ENCODE peak calls at places on chromosome 21, in four cellular contexts. One of them, this sample, is unnamed. For H3K4me1, the result is how much of the 10 kb centered on the place peaks cover.

GRCh38 chr21:30336596-30336995 is 898 bp downstream of the KRTAP27-1 start:
- DNase-seq in fibroblast of lung: peak
- DNase-seq in neural progenitor cell: no peak
- DNase-seq in GM23248: peak
- DNase-seq in this sample: no peak

GRCh38 chr21:38925923-38926322 is 120.2 kb downstream of the ETS2 start:
- DNase-seq in fibroblast of lung: peak
- DNase-seq in GM23248: peak
- DNase-seq in neural progenitor cell: no peak
- DNase-seq in this sample: peak

GRCh38 chr21:27725916-27726315 is 759.0 kb upstream of the ADAMTS5 start:
- DNase-seq in GM23248: no peak
- DNase-seq in neural progenitor cell: no peak
- DNase-seq in fibroblast of lung: peak
- DNase-seq in this sample: no peak

GRCh38 chr21:38993561-38993960 is 187.8 kb downstream of the ETS2 start:
- DNase-seq in GM23248: peak
- DNase-seq in neural progenitor cell: no peak
- DNase-seq in fibroblast of lung: peak
- DNase-seq in this sample: peak

GRCh38 chr21:28737671-28738279 is 254.9 kb downstream of the LTN1 start:
- DNase-seq in fibroblast of lung: peak
- DNase-seq in neural progenitor cell: no peak
- DNase-seq in GM23248: peak
- DNase-seq in this sample: no peak

GRCh38 chr21:35933466-35933865 is 126.9 kb downstream of the SETD4 start:
- DNase-seq in neural progenitor cell: peak
- DNase-seq in fibroblast of lung: peak
- DNase-seq in GM23248: peak
- DNase-seq in this sample: peak

GRCh38 chr21:28375708-28376385 is 616.8 kb downstream of the LTN1 start:
- DNase-seq in fibroblast of lung: peak
- DNase-seq in GM23248: peak
- DNase-seq in neural progenitor cell: no peak
- DNase-seq in this sample: no peak

GRCh38 chr21:30206551-30207251 is 9.2 kb downstream of the CLDN8 start:
- DNase-seq in fibroblast of lung: peak
- DNase-seq in neural progenitor cell: no peak
- DNase-seq in GM23248: peak
- DNase-seq in this sample: no peak

GRCh38 chr21:17726047-17726446 is 93.1 kb downstream of the C21orf91 start:
- DNase-seq in GM23248: peak
- DNase-seq in neural progenitor cell: peak
- DNase-seq in fibroblast of lung: no peak
- DNase-seq in this sample: no peak

GRCh38 chr21:35995522-35996088 is 64.7 kb downstream of the SETD4 start:
- DNase-seq in neural progenitor cell: no peak
- DNase-seq in GM23248: no peak
- DNase-seq in fibroblast of lung: peak
- DNase-seq in this sample: no peak

GRCh38 chr21:37986751-37987399 is 70.6 kb upstream of the KCNJ6 start:
- DNase-seq in neural progenitor cell: no peak
- DNase-seq in GM23248: no peak
- DNase-seq in fibroblast of lung: no peak
- DNase-seq in this sample: no peak

GRCh38 chr21:26966978-26967913 is at the start of gene ADAMTS5:
- DNase-seq in fibroblast of lung: peak
- DNase-seq in neural progenitor cell: peak
- DNase-seq in GM23248: peak
- DNase-seq in this sample: peak

GRCh38 chr21:14382835-14383595 is at the start of gene HSPA13:
- DNase-seq in GM23248: peak
- DNase-seq in fibroblast of lung: peak
- DNase-seq in neural progenitor cell: peak
- DNase-seq in this sample: peak

GRCh38 chr21:17793675-17794123 is 25.5 kb downstream of the C21orf91 start:
- DNase-seq in GM23248: peak
- DNase-seq in fibroblast of lung: peak
- DNase-seq in neural progenitor cell: no peak
- DNase-seq in this sample: no peak

GRCh38 chr21:35461700-35462099 is 412.6 kb upstream of the RUNX1 start:
- DNase-seq in fibroblast of lung: no peak
- DNase-seq in GM23248: no peak
- DNase-seq in neural progenitor cell: no peak
- DNase-seq in this sample: no peak

GRCh38 chr21:36150192-36150711 is 6.4 kb upstream of the DOP1B start:
- DNase-seq in fibroblast of lung: peak
- DNase-seq in GM23248: peak
- DNase-seq in neural progenitor cell: no peak
- DNase-seq in this sample: no peak

GRCh38 chr21:36478941-36479340 is 981 bp downstream of the CLDN14 start:
- DNase-seq in GM23248: peak
- DNase-seq in fibroblast of lung: peak
- DNase-seq in neural progenitor cell: peak
- DNase-seq in this sample: no peak

GRCh38 chr21:14075346-14076142 is 135.2 kb downstream of the LIPI start:
- DNase-seq in GM23248: no peak
- DNase-seq in neural progenitor cell: no peak
- DNase-seq in fibroblast of lung: no peak
- DNase-seq in this sample: peak

GRCh38 chr21:27519357-27519756 is 552.5 kb upstream of the ADAMTS5 start:
- DNase-seq in neural progenitor cell: no peak
- DNase-seq in GM23248: peak
- DNase-seq in fibroblast of lung: peak
- DNase-seq in this sample: no peak

GRCh38 chr21:45081636-45082035 is 7.3 kb downstream of the ADARB1 start:
- DNase-seq in fibroblast of lung: no peak
- DNase-seq in GM23248: no peak
- DNase-seq in neural progenitor cell: no peak
- DNase-seq in this sample: no peak

GRCh38 chr21:45079351-45079750 is 5.0 kb downstream of the ADARB1 start:
- DNase-seq in neural progenitor cell: no peak
- DNase-seq in GM23248: peak
- DNase-seq in fibroblast of lung: no peak
- DNase-seq in this sample: no peak

GRCh38 chr21:45080639-45081414 is 6.4 kb downstream of the ADARB1 start:
- DNase-seq in neural progenitor cell: no peak
- DNase-seq in GM23248: peak
- DNase-seq in fibroblast of lung: peak
- DNase-seq in this sample: no peak

GRCh38 chr21:45078877-45079281 is 4.5 kb downstream of the ADARB1 start:
- DNase-seq in fibroblast of lung: peak
- DNase-seq in GM23248: peak
- DNase-seq in neural progenitor cell: no peak
- DNase-seq in this sample: no peak

DNA sequence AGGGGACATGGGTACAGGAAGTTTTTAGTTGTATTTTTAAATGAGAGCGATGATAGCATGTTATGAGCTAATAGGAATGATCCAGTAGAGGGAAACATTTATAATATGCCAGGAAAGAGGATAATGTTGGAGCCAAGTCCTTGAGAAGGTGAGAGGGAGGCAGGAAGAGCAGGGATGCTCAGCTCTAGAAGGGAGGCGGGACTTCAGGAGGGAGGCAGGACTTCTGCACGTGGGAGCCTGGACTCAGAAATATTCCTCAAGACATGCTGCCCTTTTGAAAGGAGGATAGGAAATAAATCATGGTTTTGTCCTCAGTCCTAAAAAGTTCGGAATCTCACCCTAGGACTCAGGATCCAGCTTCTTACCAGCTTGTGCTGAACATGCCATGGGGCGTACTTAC is 5.9 kb downstream of the ADARB1 start:
- DNase-seq in neural progenitor cell: no peak
- DNase-seq in fibroblast of lung: no peak
- DNase-seq in GM23248: peak
- DNase-seq in this sample: no peak
- H3K27ac ChIP-seq in neural progenitor cell: no peak
- H3K27ac ChIP-seq in fibroblast of lung: no peak
- H3K27ac ChIP-seq in GM23248: peak
- H3K27ac ChIP-seq in this sample: no peak

DNA sequence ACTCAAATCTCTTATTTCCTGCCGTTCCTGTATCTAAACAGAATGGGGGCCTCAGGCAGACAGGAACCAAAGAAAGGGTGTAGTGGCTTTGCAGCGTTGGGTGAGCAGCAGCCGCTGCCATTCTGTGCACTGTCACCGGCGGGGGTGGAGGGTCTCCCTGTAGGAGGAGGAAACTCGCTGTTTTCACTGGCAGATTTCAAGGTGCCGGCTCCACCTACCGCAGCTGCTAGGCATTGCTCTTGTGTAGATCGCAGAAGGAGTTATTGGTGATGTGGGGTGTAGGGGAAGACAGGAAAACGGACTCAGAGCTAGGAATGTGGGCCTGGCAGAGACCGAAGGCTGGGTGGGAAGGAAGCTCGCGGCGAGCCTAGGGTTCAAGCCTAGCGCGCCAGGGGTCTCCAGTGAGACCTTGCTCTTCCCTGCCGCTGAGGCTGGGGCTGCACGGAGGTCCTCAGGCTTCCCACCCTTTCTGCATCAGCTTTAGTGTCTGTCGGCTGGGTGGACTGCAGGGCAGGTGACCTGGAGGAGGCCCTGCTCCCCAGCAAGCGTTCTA is 20.8 kb downstream of the ATP5PO start:
- DNase-seq in GM23248: peak
- DNase-seq in neural progenitor cell: peak
- DNase-seq in fibroblast of lung: peak
- DNase-seq in this sample: peak
- H3K9ac ChIP-seq in GM23248: peak
- H3K9ac ChIP-seq in neural progenitor cell: no peak
- H3K9ac ChIP-seq in fibroblast of lung: no peak
- H3K9ac ChIP-seq in this sample: peak

GRCh38 chr21:43354666-43355065 is 72.3 kb downstream of the SIK1 start:
- DNase-seq in fibroblast of lung: no peak
- DNase-seq in neural progenitor cell: no peak
- DNase-seq in GM23248: no peak
- DNase-seq in this sample: no peak
- H3K4me1 ChIP-seq in fibroblast of lung: under half
- H3K4me1 ChIP-seq in neural progenitor cell: under half
- H3K4me1 ChIP-seq in GM23248: under half
- H3K4me1 ChIP-seq in this sample: under half

GRCh38 chr21:41640756-41641509 is 125.9 kb downstream of the RIPK4 start:
- DNase-seq in fibroblast of lung: peak
- DNase-seq in GM23248: peak
- DNase-seq in neural progenitor cell: no peak
- DNase-seq in this sample: no peak
- H3K27ac ChIP-seq in fibroblast of lung: peak
- H3K27ac ChIP-seq in GM23248: peak
- H3K27ac ChIP-seq in neural progenitor cell: no peak
- H3K27ac ChIP-seq in this sample: no peak

GRCh38 chr21:46661211-46661625 is 25.7 kb downstream of the PRMT2 start:
- DNase-seq in GM23248: peak
- DNase-seq in neural progenitor cell: peak
- DNase-seq in fibroblast of lung: peak
- DNase-seq in this sample: peak
- H3K9ac ChIP-seq in GM23248: peak
- H3K9ac ChIP-seq in neural progenitor cell: no peak
- H3K9ac ChIP-seq in fibroblast of lung: no peak
- H3K9ac ChIP-seq in this sample: no peak

DNA sequence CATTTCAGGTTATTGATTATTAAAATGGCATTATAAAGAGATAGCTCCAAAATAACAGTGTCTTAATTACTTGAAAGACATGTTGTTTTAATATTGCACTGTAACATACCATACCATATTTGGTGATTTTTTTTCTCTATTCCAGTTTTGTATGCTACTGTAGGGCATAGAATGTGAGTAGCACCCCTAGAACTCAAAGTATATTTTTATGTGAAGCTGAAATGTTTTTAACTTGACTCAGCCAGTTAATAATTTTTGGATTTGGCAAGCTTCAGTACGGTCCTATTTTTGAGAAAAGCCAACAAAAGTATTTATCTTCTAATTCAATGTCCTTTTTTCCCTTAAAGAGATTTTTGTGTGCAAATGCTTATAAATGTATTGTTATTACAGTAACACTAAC is 593.8 kb downstream of the USP25 start:
- DNase-seq in GM23248: peak
- DNase-seq in fibroblast of lung: peak
- DNase-seq in neural progenitor cell: no peak
- DNase-seq in this sample: no peak
- H3K4me1 ChIP-seq in GM23248: under half
- H3K4me1 ChIP-seq in fibroblast of lung: under half
- H3K4me1 ChIP-seq in neural progenitor cell: under half
- H3K4me1 ChIP-seq in this sample: under half

GRCh38 chr21:15774590-15774989 is 44.8 kb downstream of the USP25 start:
- DNase-seq in GM23248: peak
- DNase-seq in neural progenitor cell: no peak
- DNase-seq in fibroblast of lung: peak
- DNase-seq in this sample: no peak
- H3K27ac ChIP-seq in GM23248: peak
- H3K27ac ChIP-seq in neural progenitor cell: no peak
- H3K27ac ChIP-seq in fibroblast of lung: no peak
- H3K27ac ChIP-seq in this sample: no peak

GRCh38 chr21:43211085-43212071 is 42.6 kb downstream of the CRYAA start:
- DNase-seq in neural progenitor cell: peak
- DNase-seq in GM23248: peak
- DNase-seq in fibroblast of lung: peak
- DNase-seq in this sample: peak

GRCh38 chr21:43208561-43209332 is 39.9 kb downstream of the CRYAA start:
- DNase-seq in neural progenitor cell: no peak
- DNase-seq in fibroblast of lung: no peak
- DNase-seq in GM23248: no peak
- DNase-seq in this sample: peak

GRCh38 chr21:43207868-43208267 is 39.1 kb downstream of the CRYAA start:
- DNase-seq in neural progenitor cell: no peak
- DNase-seq in GM23248: no peak
- DNase-seq in fibroblast of lung: no peak
- DNase-seq in this sample: peak

GRCh38 chr21:43209575-43210453 is 41.0 kb downstream of the CRYAA start:
- DNase-seq in GM23248: peak
- DNase-seq in neural progenitor cell: no peak
- DNase-seq in fibroblast of lung: peak
- DNase-seq in this sample: peak

DNA sequence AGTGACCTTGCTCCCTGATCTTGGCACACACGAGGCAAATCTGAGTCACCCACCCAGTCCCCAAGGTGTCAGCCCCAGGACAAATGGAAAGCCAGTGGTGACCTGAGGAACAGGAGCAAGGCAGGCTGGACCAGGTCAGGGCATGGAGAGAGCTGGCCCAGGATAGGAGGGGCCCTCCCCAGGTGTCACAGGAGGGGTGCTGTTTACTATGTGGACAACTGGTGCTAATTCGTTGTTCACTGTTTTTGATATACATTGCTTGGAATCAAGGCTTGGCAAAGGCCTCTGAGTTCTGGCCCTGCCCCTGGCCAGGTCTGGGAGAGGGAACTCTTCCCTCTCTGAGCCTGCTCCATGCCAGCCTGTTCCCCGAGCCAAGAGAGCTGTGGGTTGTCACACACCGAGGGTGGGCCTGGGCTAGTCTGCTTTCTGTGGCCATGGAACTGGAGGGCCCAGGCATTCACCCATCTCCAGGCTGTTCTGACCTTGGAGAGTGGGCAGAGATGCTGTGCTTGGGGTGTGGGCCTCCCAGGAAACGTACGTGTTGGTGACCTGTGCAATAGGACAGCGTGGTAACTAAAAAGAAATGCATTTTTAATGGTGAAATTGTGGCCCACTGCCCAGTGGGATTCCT is 41.8 kb downstream of the CRYAA start:
- DNase-seq in neural progenitor cell: no peak
- DNase-seq in GM23248: no peak
- DNase-seq in fibroblast of lung: no peak
- DNase-seq in this sample: peak
- H3K9ac ChIP-seq in neural progenitor cell: no peak
- H3K9ac ChIP-seq in GM23248: no peak
- H3K9ac ChIP-seq in fibroblast of lung: no peak
- H3K9ac ChIP-seq in this sample: no peak